ENCODE peak calls at places on chromosomes 4 and X, in four cellular contexts. N, F, Q and P are unnamed samples.

GRCh38 chrX:110966839-110967238 is 129.2 kb upstream of the PAK3 start:
- DNase-seq in F (no peak), N (no peak), Q (no peak), P (no peak)

GRCh38 chrX:55907968-55908607 is 190.5 kb downstream of the RRAGB start:
- DNase-seq in Q (no peak), F (peak), N (no peak), P (peak)

GRCh38 chrX:5898463-5898862 is 330.2 kb downstream of the NLGN4X start:
- DNase-seq in F (no peak), Q (no peak), N (no peak), P (no peak)

GRCh38 chrX:72630185-72630584 is 57.5 kb upstream of the HDAC8 start:
- DNase-seq in Q (no peak), N (no peak), F (no peak), P (no peak)

GRCh38 chr4:47686294-47686872 is 151.5 kb downstream of the CORIN start:
- DNase-seq in N (peak), Q (peak), F (no peak), P (peak)

GRCh38 chrX:6021316-6022091 is 207.2 kb downstream of the NLGN4X start:
- DNase-seq in N (peak), F (no peak), Q (no peak), P (peak)

GRCh38 chrX:131816551-131817136 is 206.5 kb upstream of the STK26 start:
- DNase-seq in Q (peak), N (peak), F (peak), P (peak)

GRCh38 chrX:21972721-21973120 is 32.2 kb downstream of the SMS start:
- DNase-seq in Q (no peak), N (peak), F (no peak), P (no peak)

GRCh38 chrX:135535077-135535630 is 14.7 kb downstream of the INTS6L start:
- DNase-seq in Q (no peak), F (no peak), N (no peak), P (no peak)

GRCh38 chrX:154908821-154909220 is 22.7 kb downstream of the F8A1 start:
- DNase-seq in N (no peak), F (no peak), Q (no peak), P (no peak)

GRCh38 chrX:24676403-24677024 is 17.2 kb upstream of the POLA1 start:
- DNase-seq in F (no peak), N (no peak), Q (no peak), P (no peak)

GRCh38 chr4:145580906-145581305 is 38.3 kb upstream of the MMAA start:
- DNase-seq in Q (no peak), F (no peak), N (no peak), P (no peak)

GRCh38 chr4:8568068-8568668 is 12.0 kb upstream of the GPR78 start:
- DNase-seq in F (no peak), N (peak), Q (no peak), P (no peak)

DNA sequence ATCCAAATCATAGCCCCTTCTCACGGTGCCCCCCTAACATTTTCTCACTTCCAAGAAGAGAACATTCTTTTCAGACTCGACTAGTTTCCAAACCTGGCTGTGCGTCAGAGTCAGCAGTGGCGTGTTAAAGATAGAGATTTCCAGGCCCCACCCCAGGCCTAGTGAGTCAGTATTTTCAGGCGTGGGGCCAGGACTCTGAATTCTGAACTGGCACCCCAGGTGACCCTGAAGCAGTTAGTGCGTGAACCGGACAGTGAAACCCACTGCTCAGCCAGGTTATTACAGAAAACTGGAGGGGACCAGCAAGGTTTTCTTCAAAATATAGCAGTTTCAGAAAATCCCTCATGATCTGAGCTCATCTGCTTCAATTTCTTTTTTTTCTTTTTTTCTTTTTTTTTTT is 35.0 kb upstream of the BCOR start:
- DNase-seq in N (peak), Q (peak), F (peak), P (peak)
- TF ChIP-seq POLR2A in N (no peak), Q (peak), F (no peak), P (no peak)

DNA sequence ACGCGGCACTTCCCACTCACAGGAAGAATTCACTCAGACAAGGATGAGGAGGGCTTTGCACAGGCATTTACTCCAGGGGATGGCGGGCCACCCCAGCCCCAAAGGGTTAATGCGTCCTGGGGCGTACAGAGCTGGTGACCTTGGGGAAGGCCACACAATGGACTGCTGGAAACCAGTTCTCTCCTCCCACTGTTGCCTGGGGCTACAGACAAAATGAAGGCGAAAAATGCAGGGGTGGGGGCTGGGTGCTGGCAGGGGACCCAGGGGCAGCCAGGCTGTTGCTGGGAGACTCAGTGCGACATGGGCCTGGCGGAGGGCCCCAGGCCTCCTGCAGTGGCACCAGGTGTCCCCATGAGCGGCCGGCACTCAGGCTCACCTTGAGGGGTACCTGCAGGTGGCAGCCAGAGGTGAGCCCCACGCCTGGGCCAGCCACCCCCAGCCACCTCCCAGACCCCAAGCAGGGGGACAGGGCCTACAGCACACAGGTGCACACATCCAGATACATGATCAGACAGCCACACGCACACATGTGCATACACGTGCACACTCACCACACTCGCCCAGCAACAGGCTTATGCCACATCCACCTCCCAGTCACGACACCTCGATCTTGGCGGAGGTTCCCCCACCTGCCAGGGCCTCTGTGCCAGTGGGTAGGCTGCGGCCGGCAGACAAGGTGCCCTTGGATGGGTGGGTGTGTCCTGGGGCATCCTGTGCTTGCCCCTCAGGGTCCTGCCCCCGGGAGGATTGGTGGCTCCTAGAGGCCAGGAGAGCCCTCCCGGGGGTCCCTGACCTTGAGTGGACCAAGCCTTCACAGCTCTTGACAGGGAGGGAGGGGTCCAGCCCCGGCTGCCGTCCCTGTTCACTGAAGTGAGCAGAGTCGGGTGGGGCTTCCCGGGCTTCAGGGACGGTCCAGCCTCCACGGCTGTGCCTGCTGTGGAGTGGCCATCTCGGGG is 13.1 kb downstream of the NAT8L start:
- DNase-seq in N (no peak), F (no peak), Q (no peak), P (no peak)
- TF ChIP-seq POLR2A in N (no peak), F (no peak), Q (no peak), P (no peak)

DNA sequence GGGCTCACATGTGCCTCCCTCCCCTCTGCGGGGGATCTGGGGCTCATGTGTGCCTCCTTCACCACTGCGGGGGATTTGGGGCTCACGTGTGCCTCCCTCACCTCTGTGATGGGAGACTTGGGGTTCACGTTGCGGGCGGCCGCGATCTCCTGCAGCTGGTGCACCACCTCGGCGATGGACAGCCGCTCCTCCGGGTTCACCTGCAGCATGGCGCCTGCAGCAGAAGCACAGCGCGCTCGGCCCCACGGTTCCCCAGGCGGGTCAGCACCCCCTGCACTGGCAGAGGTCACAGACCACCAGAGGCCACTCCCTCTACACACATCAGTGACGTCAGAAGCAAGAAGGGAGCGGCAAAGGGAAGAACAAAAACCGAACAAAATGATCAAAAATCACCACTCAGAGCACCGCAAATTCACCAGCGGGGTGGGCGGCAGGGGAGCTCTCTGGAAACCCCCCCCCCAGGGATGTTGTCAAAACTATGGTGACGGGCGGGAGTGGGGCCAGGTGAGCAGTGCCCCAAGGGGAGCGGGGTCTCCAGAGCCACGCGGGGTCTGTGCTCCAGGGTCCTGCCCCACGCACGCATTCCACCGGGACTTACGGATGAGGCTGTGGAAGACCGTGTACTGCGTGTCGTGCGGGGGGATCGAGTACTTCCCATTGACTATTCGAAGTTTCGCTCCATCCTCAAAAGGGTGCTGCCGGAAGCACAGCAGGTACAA is 38.7 kb downstream of the GAK start:
- DNase-seq in N (no peak), Q (no peak), F (no peak), P (no peak)
- TF ChIP-seq POLR2A in N (no peak), Q (no peak), F (no peak), P (no peak)

GRCh38 chr4:2763511-2763967 is 7.4 kb upstream of the TNIP2 start:
- DNase-seq in F (peak), N (no peak), Q (no peak), P (no peak)

GRCh38 chr4:2756691-2757350 is 685 bp upstream of the TNIP2 start:
- DNase-seq in Q (no peak), N (no peak), F (no peak), P (no peak)

GRCh38 chr4:2762048-2762447 is 5.9 kb upstream of the TNIP2 start:
- DNase-seq in N (no peak), Q (no peak), F (peak), P (no peak)

GRCh38 chr4:2757426-2757825 is 1.3 kb upstream of the TNIP2 start:
- DNase-seq in F (no peak), N (no peak), Q (no peak), P (no peak)

GRCh38 chr4:2761035-2761923 is 5.1 kb upstream of the TNIP2 start:
- DNase-seq in F (peak), Q (no peak), N (no peak), P (no peak)
- TF ChIP-seq POLR2A in F (no peak), Q (no peak), N (no peak), P (no peak)

GRCh38 chr4:81470456-81471327 is 1.0 kb downstream of the RASGEF1B start:
- DNase-seq in F (peak), N (no peak), Q (peak), P (peak)
- TF ChIP-seq POLR2A in F (peak), N (no peak), Q (no peak), P (no peak)

DNA sequence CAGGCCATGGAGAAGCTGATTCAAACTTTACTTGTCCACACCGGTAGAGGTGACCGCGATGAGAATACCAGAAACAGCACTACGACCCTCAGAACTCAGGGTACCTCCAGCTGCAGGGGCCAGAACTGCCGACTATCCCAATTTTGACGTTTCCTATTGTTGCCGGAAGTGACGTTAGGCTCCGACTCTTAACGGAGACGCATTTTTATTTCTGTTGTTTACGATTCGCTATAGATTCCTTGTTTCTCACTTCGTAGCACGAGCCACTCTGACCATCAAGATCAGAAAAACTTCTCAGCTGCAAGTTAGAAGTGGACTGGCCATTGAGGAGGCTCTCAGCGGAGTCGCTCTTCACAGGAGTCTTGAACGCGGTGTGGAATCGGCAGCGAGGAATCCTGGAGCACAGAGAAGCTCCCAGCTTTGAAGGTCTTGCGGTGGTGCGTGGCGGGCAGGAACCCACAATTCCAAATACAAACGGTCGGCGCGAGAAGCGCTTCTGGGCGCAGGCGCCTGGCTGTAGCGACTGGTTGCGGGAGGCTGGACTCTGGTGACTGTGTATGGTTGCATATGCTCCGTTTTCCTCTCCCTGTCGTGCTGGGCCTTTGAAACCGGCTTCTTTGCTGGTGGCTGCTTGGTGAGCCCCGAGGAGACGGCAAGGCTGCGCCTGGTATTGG is at the start of the genes CEP44 and FBXO8:
- DNase-seq in F (peak), N (peak), Q (peak), P (peak)
- TF ChIP-seq POLR2A in F (peak), N (peak), Q (no peak), P (no peak)

GRCh38 chrX:84724576-84724975 is 222.3 kb upstream of the HDX start:
- DNase-seq in Q (peak), F (no peak), N (no peak), P (no peak)
- TF ChIP-seq POLR2A in Q (no peak), F (no peak), N (no peak), P (no peak)